ENCODE peak calls at places on chromosomes 11 and 22, in four cellular contexts. B is astrocyte of the spinal cord, E is activated B cell treated with CpG ODN at 0.5 μM for 24 hours, T is heart right ventricle. R is an unnamed sample.

GRCh38 chr22:21816787-21817496 is 50.5 kb downstream of the MAPK1 start:
- DNase-seq in B (peak), E (peak), T (peak), R (peak)

GRCh38 chr11:129636926-129637325 is 178.7 kb upstream of the TMEM45B start:
- DNase-seq in B (peak), E (no peak), T (no peak), R (no peak)

GRCh38 chr22:26322179-26322905 is 106.7 kb upstream of the ASPHD2 start:
- DNase-seq in B (peak), E (no peak), T (no peak), R (no peak)

GRCh38 chr11:102527701-102528100 is 2.8 kb downstream of the MMP7 start:
- DNase-seq in B (no peak), E (no peak), T (no peak), R (no peak)

GRCh38 chr11:130426223-130427048 is 2.0 kb downstream of the ADAMTS8 start:
- DNase-seq in B (no peak), E (no peak), T (no peak), R (no peak)

GRCh38 chr11:131146817-131147490 is 223.5 kb upstream of the NTM start:
- DNase-seq in B (no peak), E (no peak), T (no peak), R (no peak)

GRCh38 chr11:45580399-45580798 is 85.0 kb downstream of the CHST1 start:
- DNase-seq in B (peak), E (no peak), T (peak), R (no peak)

GRCh38 chr11:82308979-82309378 is 424.7 kb downstream of the FAM181B start:
- DNase-seq in B (no peak), E (no peak), T (no peak), R (no peak)

GRCh38 chr22:47053865-47054185 is 291.4 kb downstream of the TBC1D22A start:
- DNase-seq in B (peak), E (no peak), T (no peak), R (no peak)

GRCh38 chr11:2775626-2776350 is 76.0 kb upstream of the KCNQ1OT1 start:
- DNase-seq in B (no peak), E (no peak), T (peak), R (no peak)

GRCh38 chr22:22984967-22985366 is 85.4 kb upstream of the GNAZ start:
- DNase-seq in B (no peak), E (no peak), T (no peak), R (no peak)

GRCh38 chr11:110777765-110778164 is 65.5 kb upstream of the ARHGAP20 start:
- DNase-seq in B (peak), E (no peak), T (peak), R (no peak)

GRCh38 chr11:111570796-111571195 is 30.3 kb downstream of the LAYN start:
- DNase-seq in B (no peak), E (no peak), T (no peak), R (no peak)

GRCh38 chr11:89503422-89503821 is 12.2 kb upstream of the NOX4 start:
- DNase-seq in B (no peak), E (no peak), T (no peak), R (no peak)

GRCh38 chr11:38159038-38159437 is 1561.0 kb upstream of the RAG2 start:
- DNase-seq in B (no peak), E (no peak), T (no peak), R (no peak)

GRCh38 chr11:20397281-20397680 is 9.8 kb downstream of the PRMT3 start:
- DNase-seq in B (peak), E (no peak), T (no peak), R (no peak)

GRCh38 chr11:8090756-8091155 is 9.7 kb downstream of the TUB start:
- DNase-seq in B (no peak), E (no peak), T (no peak), R (no peak)

GRCh38 chr11:120217941-120218694 is 7.3 kb downstream of the OAF start:
- DNase-seq in B (no peak), E (no peak), T (no peak), R (no peak)

GRCh38 chr22:32615874-32616564 is 141.4 kb downstream of the FBXO7 start:
- DNase-seq in B (no peak), E (no peak), T (no peak), R (no peak)

GRCh38 chr11:72722050-72722748 is 30.0 kb downstream of the ARAP1 start:
- DNase-seq in B (peak), E (peak), T (peak), R (peak)

GRCh38 chr22:21659864-21660525 is 5.8 kb upstream of the PPIL2 start:
- DNase-seq in B (no peak), E (no peak), T (no peak), R (no peak)

GRCh38 chr11:26976389-26976788 is 17.5 kb upstream of the FIBIN start:
- DNase-seq in B (peak), E (no peak), T (no peak), R (no peak)

GRCh38 chr11:91366186-91366585 is 858.4 kb upstream of the FAT3 start:
- DNase-seq in B (no peak), E (no peak), T (no peak), R (no peak)

GRCh38 chr11:121762820-121763219 is 310.1 kb upstream of the SORL1-AS1 start:
- DNase-seq in B (peak), E (no peak), T (no peak), R (no peak)

GRCh38 chr11:134818531-134818930 is 406.5 kb upstream of the B3GAT1 start:
- DNase-seq in B (no peak), E (no peak), T (no peak), R (no peak)

GRCh38 chr11:128052912-128053641 is 534.3 kb downstream of the ETS1 start:
- DNase-seq in B (peak), E (no peak), T (no peak), R (no peak)

GRCh38 chr22:50733521-50734342 is 4.3 kb upstream of the ACR start:
- DNase-seq in B (no peak), E (no peak), T (peak), R (no peak)

GRCh38 chr11:72239296-72239848 is 4.6 kb downstream of the PHOX2A start:
- DNase-seq in B (peak), E (no peak), T (peak), R (no peak)

GRCh38 chr11:1225386-1226225 is 2.7 kb downstream of the MUC5B start:
- DNase-seq in B (no peak), E (no peak), T (no peak), R (peak)

GRCh38 chr11:79439430-79439892 is 1.4 kb downstream of the TENM4 start:
- DNase-seq in B (peak), E (no peak), T (no peak), R (no peak)

GRCh38 chr11:79441159-79441875 is 487 bp upstream of the TENM4 start:
- DNase-seq in B (peak), E (peak), T (peak), R (peak)

GRCh38 chr11:79439893-79440450 is 858 bp downstream of the TENM4 start:
- DNase-seq in B (peak), E (peak), T (peak), R (peak)

GRCh38 chr11:79438631-79439429 is 2.0 kb downstream of the TENM4 start:
- DNase-seq in B (peak), E (peak), T (peak), R (no peak)

DNA sequence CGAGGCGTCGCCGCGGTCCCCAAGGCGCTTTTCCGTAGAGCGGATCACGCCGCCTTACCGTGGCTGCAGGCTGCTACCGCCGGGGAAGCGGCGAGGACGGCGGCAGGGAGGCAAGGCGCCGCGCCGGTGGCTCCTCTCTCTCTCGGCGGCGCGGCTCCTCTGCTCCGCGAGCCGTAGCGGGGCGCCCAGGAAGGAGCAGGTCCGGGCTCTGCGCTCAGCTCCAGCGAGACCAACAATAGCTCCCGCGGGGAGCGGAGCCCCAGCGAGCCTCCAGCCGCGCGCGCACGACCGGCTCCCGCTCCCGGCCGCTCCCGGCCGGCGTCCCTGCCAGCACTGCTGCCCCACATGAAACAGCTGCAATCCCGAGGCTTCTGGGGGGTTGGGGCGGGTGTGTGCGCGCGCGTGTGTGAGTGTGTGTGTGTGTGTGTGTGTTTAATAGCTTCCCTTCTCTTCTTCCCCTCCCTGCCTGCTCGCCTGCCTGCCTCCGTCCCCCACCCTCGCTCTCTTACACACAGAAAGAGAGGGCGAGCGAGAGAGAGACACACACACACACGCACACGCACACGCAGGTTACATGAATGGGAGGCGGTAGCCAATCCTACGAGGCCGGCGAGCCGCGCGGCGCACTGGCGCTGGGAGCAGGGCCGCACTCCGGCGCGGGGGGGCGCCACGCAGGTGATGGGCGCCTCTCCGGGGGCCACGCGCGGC is at the start of gene TENM4:
- DNase-seq in B (peak), E (peak), T (peak), R (peak)
- TF ChIP-seq CTCF in B (peak), E (no peak), T (peak), R (no peak)

DNA sequence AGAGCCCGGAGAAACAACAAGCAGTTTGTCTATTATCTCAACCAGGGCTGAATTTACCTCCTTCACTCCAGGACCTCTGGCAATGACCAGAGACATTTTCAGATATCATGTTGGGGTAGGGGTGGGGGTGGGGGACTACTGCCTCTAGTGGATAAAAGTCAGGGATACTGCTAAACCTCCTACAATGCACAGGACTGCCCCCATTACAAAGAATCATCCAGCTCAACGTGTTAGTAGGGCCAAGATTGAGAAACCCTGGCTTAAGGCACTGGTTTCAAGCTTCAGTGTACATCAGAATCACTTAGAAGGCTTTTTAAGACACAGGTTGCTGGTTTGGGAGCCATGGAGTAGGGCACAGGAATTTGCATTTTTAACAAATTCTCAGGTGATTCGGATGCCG is 124.0 kb downstream of the APIP start:
- DNase-seq in B (no peak), E (no peak), T (no peak), R (no peak)
- TF ChIP-seq CTCF in B (no peak), E (no peak), T (no peak), R (no peak)

DNA sequence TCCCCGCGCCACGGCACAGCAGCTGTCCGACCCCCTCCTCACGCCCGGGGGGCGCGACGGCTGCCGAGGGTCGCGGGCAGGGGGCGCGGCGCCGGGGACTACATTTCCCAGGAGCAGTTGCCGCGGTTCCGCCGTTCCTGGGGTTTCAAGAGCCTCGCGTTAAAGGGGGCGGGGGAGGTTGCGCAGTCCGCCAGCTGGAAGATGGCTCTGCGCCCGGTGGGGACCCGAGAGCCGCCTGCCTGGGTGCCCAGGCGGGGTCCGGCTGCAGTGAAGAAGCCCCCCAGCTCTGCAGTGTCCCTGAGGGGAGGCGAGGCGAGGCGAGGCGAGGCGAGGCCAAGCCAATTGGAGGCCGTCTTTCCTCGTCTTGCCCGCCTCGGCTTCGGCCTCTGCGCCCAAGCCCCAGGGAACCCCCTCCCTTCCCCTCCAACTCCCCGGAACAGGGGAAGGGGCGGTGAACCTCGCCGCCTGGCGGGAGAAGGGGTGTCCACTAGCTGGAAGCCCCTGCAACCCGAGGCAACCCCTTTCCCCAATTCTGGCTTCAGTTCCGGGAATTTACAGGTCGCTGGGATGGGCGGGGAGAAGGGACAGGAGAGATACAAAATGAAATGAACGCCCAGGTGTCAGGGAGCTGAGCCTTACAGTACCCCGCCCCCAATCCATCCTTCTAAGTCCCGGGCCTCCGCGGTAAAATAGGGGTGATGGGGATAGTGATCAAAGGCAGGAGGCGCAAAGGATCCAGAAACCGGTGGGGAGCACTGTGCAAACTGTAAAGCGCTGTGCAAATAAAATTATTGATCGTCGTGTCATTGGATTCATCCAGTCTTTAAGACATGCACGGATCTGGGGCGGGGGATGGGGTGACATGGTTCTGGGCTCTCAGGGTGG is 5.2 kb upstream of the GCAT start:
- DNase-seq in B (peak), E (no peak), T (peak), R (no peak)
- TF ChIP-seq CTCF in B (no peak), E (no peak), T (no peak), R (no peak)

DNA sequence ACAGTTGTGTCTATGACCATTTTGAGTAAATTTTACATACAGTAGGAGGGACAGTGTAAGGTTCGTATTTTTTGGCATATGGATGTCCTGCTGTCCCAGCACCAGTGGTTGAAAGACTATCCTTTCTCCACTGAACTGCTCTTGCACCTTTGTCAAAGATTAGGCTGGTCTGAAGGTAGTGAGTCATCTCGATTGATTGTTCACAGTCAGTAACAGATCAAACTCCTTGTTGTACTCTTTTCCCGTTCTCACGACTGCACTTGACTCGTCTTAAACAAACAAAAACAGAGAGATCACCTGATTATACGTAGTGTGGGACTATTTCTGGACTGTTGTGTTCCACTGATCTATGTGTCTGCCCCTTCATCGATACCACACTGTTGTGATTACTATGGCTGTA is 77.1 kb downstream of the DGCR2 start:
- DNase-seq in B (no peak), E (no peak), T (no peak), R (no peak)
- TF ChIP-seq CTCF in B (no peak), E (no peak), T (no peak), R (no peak)

DNA sequence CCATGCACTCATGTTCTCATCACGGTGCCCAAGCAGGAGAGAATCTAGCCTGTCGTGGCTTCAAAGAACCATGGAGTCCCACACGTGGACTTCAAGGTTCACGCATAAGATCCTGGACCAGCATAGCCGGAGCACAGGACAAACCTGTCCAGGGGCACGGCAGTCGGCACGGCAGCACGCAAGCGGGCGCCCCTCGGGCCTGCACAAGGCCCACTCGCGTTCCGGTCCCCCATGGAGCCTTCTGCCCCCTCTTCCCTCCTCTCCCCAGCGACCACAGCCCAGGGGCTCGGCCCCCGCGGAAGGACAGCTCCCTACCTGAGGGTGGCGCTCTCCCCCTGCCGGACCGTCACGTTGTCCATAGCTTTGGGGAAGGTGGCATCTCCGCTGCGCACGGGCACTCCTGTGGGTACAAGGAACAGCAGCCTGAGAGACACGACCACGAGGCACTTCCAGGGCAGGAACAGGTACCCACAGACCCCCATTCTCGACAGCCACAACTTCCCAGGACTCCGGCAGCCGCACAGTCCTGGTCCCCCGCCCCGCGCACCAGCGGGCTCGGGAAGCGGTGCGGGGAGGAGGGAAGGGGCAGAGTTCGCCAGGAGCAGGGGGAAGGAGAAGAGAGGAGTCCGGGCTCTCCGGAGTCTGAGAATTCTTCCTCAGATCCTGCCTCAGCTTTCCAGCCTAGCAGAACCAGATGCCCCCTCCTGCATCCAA is 589.5 kb downstream of the OPCML start:
- DNase-seq in B (no peak), E (no peak), T (no peak), R (no peak)
- TF ChIP-seq CTCF in B (no peak), E (no peak), T (no peak), R (no peak)

DNA sequence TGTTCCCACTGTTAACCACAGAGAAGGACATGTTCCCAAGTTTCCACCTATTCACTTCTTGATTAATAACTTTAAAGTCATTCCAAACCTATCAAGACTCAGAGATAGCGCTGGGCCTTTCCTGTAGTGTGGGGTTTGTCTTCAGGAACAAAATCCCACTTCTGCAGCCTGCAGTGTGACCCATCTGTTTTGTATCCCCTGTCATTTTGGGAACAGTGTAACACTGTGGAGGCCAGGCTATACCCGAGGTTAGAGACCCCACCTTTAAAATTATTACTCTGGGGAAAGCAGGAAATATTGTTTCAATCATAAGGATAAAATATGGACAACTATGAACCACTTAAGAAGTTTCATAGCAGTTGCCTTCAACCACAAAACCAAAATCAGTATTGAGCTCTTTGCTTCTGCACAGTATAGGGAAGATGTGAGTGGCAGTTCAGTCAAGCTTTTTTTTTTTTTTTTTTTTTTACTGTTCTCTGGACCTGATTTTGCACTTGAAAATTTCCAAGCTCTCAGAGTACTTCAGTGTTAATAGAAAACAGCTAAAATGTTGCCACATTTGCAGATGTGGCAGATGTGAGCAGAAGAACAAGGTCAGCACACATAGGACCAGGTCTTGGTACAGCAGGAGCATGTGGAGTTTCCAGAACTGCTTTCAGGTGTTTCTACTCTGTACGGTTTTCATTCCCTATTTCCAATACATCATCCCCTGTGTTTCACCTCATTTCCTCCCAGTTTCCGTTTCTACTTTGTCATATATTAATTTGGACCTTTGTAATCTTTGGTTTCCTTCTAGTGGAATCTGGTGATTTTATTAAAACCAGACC is 121.5 kb downstream of the MAML2 start:
- DNase-seq in B (no peak), E (no peak), T (no peak), R (no peak)
- TF ChIP-seq CTCF in B (no peak), E (no peak), T (no peak), R (no peak)

GRCh38 chr11:33257897-33258630 is 883 bp downstream of the HIPK3 start:
- DNase-seq in B (peak), E (peak), T (peak), R (peak)
- TF ChIP-seq CTCF in B (no peak), E (no peak), T (peak), R (no peak)

GRCh38 chr11:125167292-125167953 is 2.9 kb downstream of the PKNOX2 start:
- DNase-seq in B (peak), E (no peak), T (no peak), R (no peak)
- TF ChIP-seq CTCF in B (no peak), E (no peak), T (no peak), R (no peak)

GRCh38 chr11:114010931-114011330 is 36.0 kb downstream of the HTR3A start:
- DNase-seq in B (no peak), E (no peak), T (no peak), R (no peak)

GRCh38 chr11:114011443-114011842 is 36.5 kb downstream of the HTR3A start:
- DNase-seq in B (no peak), E (no peak), T (no peak), R (no peak)

GRCh38 chr11:114008331-114008730 is 33.4 kb downstream of the HTR3A start:
- DNase-seq in B (no peak), E (no peak), T (no peak), R (no peak)
- TF ChIP-seq CTCF in B (no peak), E (no peak), T (no peak), R (no peak)

GRCh38 chr11:122910775-122911174 is 28.2 kb downstream of the JHY start:
- DNase-seq in B (peak), E (no peak), T (no peak), R (no peak)
- TF ChIP-seq CTCF in B (peak), E (no peak), T (peak), R (no peak)